ENCODE peak calls at places on chromosomes 6 and 20, in eight cellular contexts. W is vagina, O is GM12878, S is gastrocnemius medialis, Z is esophagus squamous epithelium, H is astrocyte, E is kidney epithelial cell, R is transverse colon. D is an unnamed sample. For H3K36me3, the result is how much of the 10 kb centered on the place peaks cover.

GRCh38 chr20:36407196-36407733 is 101.1 kb downstream of the DLGAP4 start:
- DNase-seq in W (no peak), O (no peak), S (no peak), Z (no peak), H (no peak), E (no peak), R (no peak), D (no peak)

GRCh38 chr6:14270925-14271791 is 153.6 kb downstream of the CD83 start:
- DNase-seq in W (peak), O (no peak), S (no peak), Z (no peak), H (peak), E (peak), R (peak), D (peak)

GRCh38 chr6:38570750-38571149 is 69.0 kb downstream of the BTBD9 start:
- DNase-seq in W (no peak), O (no peak), S (no peak), Z (no peak), H (no peak), E (no peak), R (no peak), D (no peak)

GRCh38 chr6:96626749-96627353 is 63.9 kb downstream of the FHL5 start:
- DNase-seq in W (no peak), O (peak), S (no peak), Z (no peak), H (peak), E (no peak), R (no peak), D (peak)

GRCh38 chr6:163797313-163797712 is 382.8 kb downstream of the QKI start:
- DNase-seq in W (no peak), O (no peak), S (no peak), Z (no peak), H (no peak), E (no peak), R (no peak), D (no peak)

GRCh38 chr20:61882716-61883615 is 182.7 kb downstream of the TAF4 start:
- DNase-seq in W (no peak), O (no peak), S (no peak), Z (no peak), H (no peak), E (no peak), R (no peak), D (no peak)

GRCh38 chr6:11785449-11785951 is 6.9 kb upstream of the ADTRP start:
- DNase-seq in W (no peak), O (peak), S (no peak), Z (no peak), H (peak), E (no peak), R (no peak), D (no peak)

GRCh38 chr6:72987305-72987704 is 238.0 kb downstream of the KHDC1L start:
- DNase-seq in W (no peak), O (no peak), S (no peak), Z (no peak), H (no peak), E (no peak), R (no peak), D (no peak)

GRCh38 chr20:64266988-64267387 is 11.4 kb downstream of the PCMTD2 start:
- DNase-seq in W (no peak), O (no peak), S (no peak), Z (no peak), H (no peak), E (no peak), R (no peak), D (no peak)

GRCh38 chr6:159988983-159989454 is 20.1 kb downstream of the IGF2R start:
- DNase-seq in W (no peak), O (no peak), S (no peak), Z (no peak), H (peak), E (no peak), R (no peak), D (no peak)

GRCh38 chr6:89610149-89610642 is 28.4 kb downstream of the LYRM2 start:
- DNase-seq in W (no peak), O (peak), S (peak), Z (peak), H (no peak), E (no peak), R (peak), D (no peak)

GRCh38 chr6:26394289-26394688 is 7.8 kb upstream of the BTN3A1 start:
- DNase-seq in W (no peak), O (no peak), S (no peak), Z (no peak), H (peak), E (no peak), R (no peak), D (no peak)

GRCh38 chr6:1792989-1793388 is 183.3 kb downstream of the FOXC1 start:
- DNase-seq in W (no peak), O (no peak), S (no peak), Z (no peak), H (no peak), E (no peak), R (peak), D (no peak)

GRCh38 chr6:7424967-7425807 is 35.6 kb downstream of the RIOK1 start:
- DNase-seq in W (no peak), O (no peak), S (no peak), Z (no peak), H (no peak), E (no peak), R (no peak), D (no peak)

GRCh38 chr6:157381631-157382621 is 936 bp downstream of the ZDHHC14 start:
- DNase-seq in W (no peak), O (no peak), S (peak), Z (no peak), H (peak), E (no peak), R (peak), D (no peak)

GRCh38 chr6:14113951-14114350 is 3.6 kb upstream of the CD83 start:
- DNase-seq in W (no peak), O (no peak), S (no peak), Z (no peak), H (no peak), E (no peak), R (no peak), D (no peak)

GRCh38 chr6:110055387-110055735 is 77.2 kb downstream of the GPR6 start:
- DNase-seq in W (no peak), O (no peak), S (no peak), Z (no peak), H (no peak), E (no peak), R (no peak), D (no peak)

GRCh38 chr6:106509420-106510089 is 119.7 kb downstream of the RTN4IP1 start:
- DNase-seq in W (no peak), O (no peak), S (no peak), Z (no peak), H (no peak), E (no peak), R (no peak), D (no peak)

GRCh38 chr6:3849681-3850450 is 693 bp downstream of the FAM50B start:
- DNase-seq in W (peak), O (no peak), S (no peak), Z (no peak), H (peak), E (no peak), R (peak), D (no peak)

GRCh38 chr20:25537890-25538289 is 47.4 kb downstream of the NINL start:
- DNase-seq in W (no peak), O (no peak), S (no peak), Z (no peak), H (no peak), E (no peak), R (no peak), D (no peak)

GRCh38 chr6:135458051-135458450 is 39.5 kb downstream of the AHI1 start:
- DNase-seq in W (no peak), O (no peak), S (no peak), Z (no peak), H (no peak), E (no peak), R (no peak), D (no peak)

GRCh38 chr20:36181934-36182603 is 27.5 kb downstream of the EPB41L1 start:
- DNase-seq in W (no peak), O (no peak), S (no peak), Z (no peak), H (peak), E (no peak), R (no peak), D (no peak)

GRCh38 chr6:10610289-10610688 is 84.1 kb downstream of the C6orf52 start:
- DNase-seq in W (no peak), O (no peak), S (no peak), Z (no peak), H (peak), E (no peak), R (peak), D (no peak)

GRCh38 chr6:168118935-168119334 is 39.9 kb upstream of the FRMD1 start:
- DNase-seq in W (no peak), O (no peak), S (no peak), Z (no peak), H (no peak), E (no peak), R (no peak), D (no peak)

GRCh38 chr6:159871241-159871640 is 19.5 kb upstream of the MAS1 start:
- DNase-seq in W (peak), O (no peak), S (no peak), Z (no peak), H (peak), E (no peak), R (no peak), D (no peak)

GRCh38 chr20:62837790-62838458 is 21.1 kb downstream of the COL9A3 start:
- DNase-seq in W (no peak), O (no peak), S (no peak), Z (no peak), H (no peak), E (no peak), R (peak), D (no peak)

GRCh38 chr6:127554435-127555006 is 22.5 kb upstream of the C6orf58 start:
- DNase-seq in W (no peak), O (no peak), S (no peak), Z (no peak), H (peak), E (peak), R (no peak), D (no peak)

GRCh38 chr6:6834356-6835342 is 246.1 kb downstream of the LY86 start:
- DNase-seq in W (no peak), O (no peak), S (no peak), Z (no peak), H (no peak), E (no peak), R (no peak), D (no peak)

GRCh38 chr6:134517145-134517658 is 199.3 kb upstream of the SGK1 start:
- DNase-seq in W (no peak), O (no peak), S (peak), Z (no peak), H (peak), E (no peak), R (no peak), D (peak)

GRCh38 chr6:42505377-42505702 is 53.6 kb upstream of the TRERF1 start:
- DNase-seq in W (no peak), O (no peak), S (no peak), Z (no peak), H (peak), E (peak), R (no peak), D (no peak)

GRCh38 chr6:33673847-33674246 is 37.7 kb downstream of the UQCC2 start:
- DNase-seq in W (no peak), O (no peak), S (no peak), Z (no peak), H (no peak), E (no peak), R (no peak), D (no peak)

GRCh38 chr20:37598611-37599342 is 71.1 kb upstream of the BLCAP start:
- DNase-seq in W (no peak), O (no peak), S (no peak), Z (no peak), H (no peak), E (no peak), R (no peak), D (no peak)

GRCh38 chr20:3222635-3223600 is 13.6 kb downstream of the ITPA start:
- DNase-seq in W (no peak), O (no peak), S (peak), Z (no peak), H (no peak), E (peak), R (no peak), D (no peak)

GRCh38 chr6:160312900-160313299 is 35.3 kb upstream of the SLC22A3 start:
- DNase-seq in W (no peak), O (no peak), S (no peak), Z (no peak), H (no peak), E (no peak), R (no peak), D (no peak)

GRCh38 chr6:44036196-44036595 is 91.1 kb downstream of the MRPL14 start:
- DNase-seq in W (no peak), O (no peak), S (no peak), Z (no peak), H (no peak), E (no peak), R (no peak), D (no peak)

GRCh38 chr6:150528648-150529285 is 70.9 kb upstream of the PLEKHG1 start:
- DNase-seq in W (peak), O (no peak), S (peak), Z (no peak), H (peak), E (peak), R (peak), D (no peak)

GRCh38 chr20:38139919-38140753 is 24.9 kb downstream of the TGM2 start:
- DNase-seq in W (no peak), O (no peak), S (no peak), Z (no peak), H (peak), E (no peak), R (peak), D (no peak)

GRCh38 chr6:45423111-45423900 is 45.6 kb upstream of the SUPT3H start:
- DNase-seq in W (no peak), O (no peak), S (no peak), Z (no peak), H (no peak), E (no peak), R (peak), D (no peak)

GRCh38 chr6:139124887-139125672 is 9.8 kb upstream of the HECA start:
- DNase-seq in W (no peak), O (peak), S (peak), Z (peak), H (peak), E (no peak), R (peak), D (no peak)

DNA sequence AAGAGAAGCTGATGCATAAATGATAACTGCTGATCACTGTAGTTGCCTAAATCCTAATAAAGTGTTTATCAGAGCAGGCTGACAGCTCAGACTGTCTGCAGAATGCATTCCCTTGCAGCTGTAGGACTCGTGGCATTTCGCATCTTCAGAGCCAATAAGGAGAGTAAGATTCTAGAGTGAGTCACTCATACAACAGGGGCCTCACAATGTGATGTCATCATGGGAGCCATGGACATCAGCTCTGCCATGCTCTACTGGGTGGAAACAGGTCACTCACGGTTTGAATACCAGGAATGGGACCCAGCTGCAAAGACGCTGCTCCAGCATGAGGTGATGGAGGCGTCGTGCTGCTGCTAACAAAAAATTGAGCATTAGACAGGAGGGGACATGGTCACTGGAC is 7.4 kb downstream of the FAM209B start:
- DNase-seq in W (no peak), O (no peak), S (no peak), Z (no peak), H (no peak), E (no peak), R (no peak), D (no peak)
- TF ChIP-seq CTCF in W (no peak), O (no peak), S (no peak), Z (no peak), H (no peak), E (no peak), R (no peak), D (no peak)

DNA sequence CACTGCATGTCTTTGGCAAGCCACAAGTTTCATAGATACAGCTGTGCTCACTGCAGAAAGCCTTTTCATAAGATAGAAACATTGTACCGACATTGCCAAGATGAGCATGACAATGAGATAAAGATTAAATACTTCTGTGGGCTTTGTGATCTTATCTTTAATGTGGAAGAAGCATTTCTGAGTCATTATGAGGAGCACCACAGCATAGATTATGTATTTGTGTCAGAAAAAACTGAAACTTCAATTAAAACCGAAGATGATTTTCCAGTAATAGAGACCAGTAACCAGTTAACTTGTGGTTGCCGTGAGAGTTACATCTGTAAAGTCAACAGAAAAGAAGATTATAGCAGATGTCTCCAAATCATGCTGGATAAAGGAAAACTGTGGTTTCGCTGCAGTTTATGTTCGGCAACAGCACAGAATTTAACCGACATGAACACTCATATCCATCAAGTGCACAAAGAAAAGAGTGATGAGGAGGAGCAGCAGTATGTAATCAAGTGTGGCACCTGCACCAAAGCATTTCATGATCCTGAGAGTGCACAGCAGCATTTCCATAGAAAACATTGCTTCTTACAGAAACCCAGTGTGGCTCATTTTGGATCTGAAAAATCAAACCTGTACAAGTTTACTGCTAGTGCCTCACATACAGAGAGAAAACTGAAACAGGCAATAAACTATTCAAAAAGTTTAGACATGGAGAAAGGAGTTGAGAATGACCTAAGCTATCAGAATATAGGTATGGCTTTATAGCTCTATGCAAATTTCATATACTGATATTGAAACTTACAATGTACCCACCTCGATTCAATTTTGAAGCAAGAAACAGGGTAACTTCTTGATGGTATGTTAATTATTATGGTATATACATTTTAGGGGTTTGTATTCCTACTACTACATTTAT is 23.9 kb upstream of the BAG2 start:
- DNase-seq in W (no peak), O (no peak), S (no peak), Z (no peak), H (peak), E (no peak), R (no peak), D (no peak)
- H3K36me3 ChIP-seq in W (under half), O (under half), S (under half), Z (under half), H (under half), E (under half), R (under half), D (under half)

DNA sequence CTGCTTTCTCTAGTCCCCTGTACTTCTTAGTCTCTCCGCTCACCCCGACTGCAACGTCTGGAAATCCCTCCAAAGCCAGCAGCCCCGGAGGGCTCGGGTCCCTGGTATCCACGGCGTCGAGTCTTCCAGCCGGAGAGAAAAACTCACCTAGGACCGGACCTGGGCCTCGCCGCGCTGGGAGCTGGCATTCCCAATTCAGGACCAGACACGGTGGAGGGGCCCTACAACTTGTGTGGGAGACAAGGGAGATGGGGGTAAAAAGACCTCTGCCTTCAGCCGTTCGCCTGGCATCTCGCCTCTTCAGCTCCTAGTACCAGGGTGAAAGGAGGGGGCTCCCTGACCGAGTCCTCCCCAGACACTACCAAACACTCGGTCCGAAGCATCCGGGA is 64.3 kb downstream of the GPX5 start:
- DNase-seq in W (no peak), O (no peak), S (no peak), Z (no peak), H (no peak), E (no peak), R (no peak), D (no peak)
- H3K4me3 ChIP-seq in W (peak), O (peak), S (no peak), Z (no peak), H (peak), E (peak), R (no peak), D (peak)

GRCh38 chr6:31574106-31575061 is 981 bp upstream of the TNF start:
- DNase-seq in W (no peak), O (no peak), S (no peak), Z (no peak), H (no peak), E (no peak), R (no peak), D (no peak)
- TF ChIP-seq CTCF in W (no peak), O (no peak), S (no peak), Z (no peak), H (no peak), E (no peak), R (no peak), D (no peak)

GRCh38 chr6:53014034-53014433 is 18.9 kb upstream of the GSTA4 start:
- DNase-seq in W (no peak), O (no peak), S (no peak), Z (no peak), H (no peak), E (no peak), R (no peak), D (peak)
- H3K36me3 ChIP-seq in W (half or more), O (under half), S (half or more), Z (under half), H (under half), E (under half), R (under half), D (under half)

DNA sequence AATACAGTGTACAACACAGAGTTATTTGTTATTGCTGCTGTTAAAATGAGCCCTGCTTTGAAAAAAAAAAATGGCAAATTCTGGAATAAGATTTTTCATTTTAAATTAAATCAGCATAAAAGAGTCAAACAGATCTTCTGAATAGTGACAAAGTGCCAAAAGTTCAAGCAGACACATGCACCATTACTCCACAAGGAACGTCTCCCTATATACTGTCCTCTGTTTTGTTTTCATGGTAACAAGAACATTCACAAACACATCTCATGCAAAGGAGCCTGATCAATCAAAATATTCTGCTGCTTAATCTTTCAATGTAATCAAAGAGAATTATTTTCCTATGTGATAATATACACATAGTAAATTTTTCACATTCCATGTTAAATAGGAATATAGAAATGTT is 2.7 kb downstream of the HIVEP2 start:
- DNase-seq in W (no peak), O (no peak), S (no peak), Z (no peak), H (no peak), E (no peak), R (no peak), D (no peak)
- H3K4me3 ChIP-seq in W (no peak), O (peak), S (no peak), Z (no peak), H (no peak), E (no peak), R (no peak), D (no peak)